ENCODE peak calls at places on chromosomes 4 and X, in four cellular contexts. One of them, this sample, is unnamed.
A peak's percentile ranks its signal among the peaks of the same experiment; 100 is the strongest.

GRCh38 chr4:136329042-136329662 is 1203.1 kb downstream of the PCDH18 start:
- DNase-seq in testis: no peak
- DNase-seq in suprapubic skin: no peak
- DNase-seq in HCT116: no peak
- DNase-seq in this sample: no peak

GRCh38 chrX:93538575-93538974 is 134.8 kb downstream of the NAP1L3 start:
- DNase-seq in testis: no peak
- DNase-seq in suprapubic skin: no peak
- DNase-seq in HCT116: no peak
- DNase-seq in this sample: no peak

GRCh38 chrX:2502120-2502667 is 1.4 kb upstream of the DHRSX start:
- DNase-seq in testis: no peak
- DNase-seq in suprapubic skin: no peak
- DNase-seq in HCT116: no peak
- DNase-seq in this sample: no peak

GRCh38 chrX:69189972-69190371 is 24.7 kb upstream of the PJA1 start:
- DNase-seq in testis: peak; percentile 56
- DNase-seq in suprapubic skin: no peak
- DNase-seq in HCT116: no peak
- DNase-seq in this sample: peak; percentile 43

GRCh38 chr4:156118821-156119220 is 165.2 kb upstream of the CTSO start:
- DNase-seq in testis: no peak
- DNase-seq in suprapubic skin: no peak
- DNase-seq in HCT116: no peak
- DNase-seq in this sample: no peak

GRCh38 chr4:2933566-2934076 is 29.6 kb downstream of the NOP14 start:
- DNase-seq in testis: no peak
- DNase-seq in suprapubic skin: peak; percentile 83
- DNase-seq in HCT116: no peak
- DNase-seq in this sample: peak; percentile 54

GRCh38 chrX:96004386-96004785 is 680.3 kb upstream of the DIAPH2 start:
- DNase-seq in testis: no peak
- DNase-seq in suprapubic skin: no peak
- DNase-seq in HCT116: no peak
- DNase-seq in this sample: no peak

GRCh38 chr4:52577285-52577968 is 81.7 kb downstream of the USP46 start:
- DNase-seq in testis: no peak
- DNase-seq in suprapubic skin: no peak
- DNase-seq in HCT116: no peak
- DNase-seq in this sample: no peak

GRCh38 chr4:179164642-179165338 is 1722.6 kb upstream of the AGA start:
- DNase-seq in testis: no peak
- DNase-seq in suprapubic skin: no peak
- DNase-seq in HCT116: no peak
- DNase-seq in this sample: no peak

GRCh38 chrX:49001521-49002090 is 458 bp downstream of the GRIPAP1 start:
- DNase-seq in testis: peak; percentile 65
- DNase-seq in suprapubic skin: no peak
- DNase-seq in HCT116: peak; percentile 7
- DNase-seq in this sample: peak; percentile 29

GRCh38 chr4:82825425-82825824 is 26.8 kb upstream of the SCD5 start:
- DNase-seq in testis: no peak
- DNase-seq in suprapubic skin: no peak
- DNase-seq in HCT116: no peak
- DNase-seq in this sample: no peak

GRCh38 chrX:10761447-10761846 is 141.1 kb upstream of the MID1 start:
- DNase-seq in testis: no peak
- DNase-seq in suprapubic skin: no peak
- DNase-seq in HCT116: no peak
- DNase-seq in this sample: no peak

GRCh38 chr4:95091272-95091671 is 333.5 kb downstream of the BMPR1B start:
- DNase-seq in testis: no peak
- DNase-seq in suprapubic skin: no peak
- DNase-seq in HCT116: no peak
- DNase-seq in this sample: peak; percentile 20

GRCh38 chrX:137945470-137945869 is 379.5 kb downstream of the ZIC3 start:
- DNase-seq in testis: no peak
- DNase-seq in suprapubic skin: no peak
- DNase-seq in HCT116: no peak
- DNase-seq in this sample: no peak

GRCh38 chr4:31918891-31919290 is 1198.7 kb downstream of the PCDH7 start:
- DNase-seq in testis: no peak
- DNase-seq in suprapubic skin: no peak
- DNase-seq in HCT116: no peak
- DNase-seq in this sample: no peak

GRCh38 chr4:163748474-163748873 is 254.0 kb downstream of the TMA16 start:
- DNase-seq in testis: no peak
- DNase-seq in suprapubic skin: no peak
- DNase-seq in HCT116: no peak
- DNase-seq in this sample: no peak

GRCh38 chr4:26242451-26242850 is 78.4 kb upstream of the RBPJ start:
- DNase-seq in testis: no peak
- DNase-seq in suprapubic skin: no peak
- DNase-seq in HCT116: no peak
- DNase-seq in this sample: no peak

GRCh38 chr4:150573534-150573933 is 8.4 kb upstream of the MAB21L2 start:
- DNase-seq in testis: no peak
- DNase-seq in suprapubic skin: no peak
- DNase-seq in HCT116: no peak
- DNase-seq in this sample: no peak

GRCh38 chrX:72307646-72308051 is 1.9 kb upstream of the CITED1 start:
- DNase-seq in testis: no peak
- DNase-seq in suprapubic skin: no peak
- DNase-seq in HCT116: no peak
- DNase-seq in this sample: no peak

GRCh38 chrX:149040873-149041535 is 464.1 kb downstream of the IDS start:
- DNase-seq in testis: no peak
- DNase-seq in suprapubic skin: no peak
- DNase-seq in HCT116: no peak
- DNase-seq in this sample: no peak

GRCh38 chr4:154076921-154077320 is 288.0 kb upstream of the SFRP2 start:
- DNase-seq in testis: no peak
- DNase-seq in suprapubic skin: no peak
- DNase-seq in HCT116: no peak
- DNase-seq in this sample: no peak

GRCh38 chr4:150971901-150972300 is 43.2 kb downstream of the LRBA start:
- DNase-seq in testis: no peak
- DNase-seq in suprapubic skin: no peak
- DNase-seq in HCT116: no peak
- DNase-seq in this sample: no peak

GRCh38 chr4:153785830-153786721 is 2.8 kb downstream of the SFRP2 start:
- DNase-seq in testis: no peak
- DNase-seq in suprapubic skin: no peak
- DNase-seq in HCT116: peak; percentile 26
- DNase-seq in this sample: no peak

GRCh38 chr4:183241322-183241640 is 78.8 kb downstream of the CLDN22 start:
- DNase-seq in testis: no peak
- DNase-seq in suprapubic skin: no peak
- DNase-seq in HCT116: peak; percentile 69
- DNase-seq in this sample: no peak

GRCh38 chrX:43882294-43882681 is at the start of gene MAOB:
- DNase-seq in testis: peak; percentile 27
- DNase-seq in suprapubic skin: no peak
- DNase-seq in HCT116: no peak
- DNase-seq in this sample: peak; percentile 53

GRCh38 chrX:1224954-1225353 is 12.5 kb upstream of the CRLF2 start:
- DNase-seq in testis: no peak
- DNase-seq in suprapubic skin: no peak
- DNase-seq in HCT116: no peak
- DNase-seq in this sample: no peak

GRCh38 chr4:81490761-81491160 is 19.1 kb upstream of the RASGEF1B start:
- DNase-seq in testis: no peak
- DNase-seq in suprapubic skin: no peak
- DNase-seq in HCT116: no peak
- DNase-seq in this sample: no peak

GRCh38 chr4:6673660-6674499 is 19.8 kb upstream of the S100P start:
- DNase-seq in testis: peak; percentile 95
- DNase-seq in suprapubic skin: peak; percentile 97
- DNase-seq in HCT116: peak; percentile 94
- DNase-seq in this sample: peak; percentile 95

GRCh38 chr4:6671648-6672047 is 22.0 kb upstream of the S100P start:
- DNase-seq in testis: no peak
- DNase-seq in suprapubic skin: no peak
- DNase-seq in HCT116: no peak
- DNase-seq in this sample: no peak

GRCh38 chr4:6672131-6672530 is 21.5 kb upstream of the S100P start:
- DNase-seq in testis: no peak
- DNase-seq in suprapubic skin: peak; percentile 51
- DNase-seq in HCT116: no peak
- DNase-seq in this sample: no peak

GRCh38 chr4:6676722-6677558 is 16.7 kb upstream of the S100P start:
- DNase-seq in testis: no peak
- DNase-seq in suprapubic skin: no peak
- DNase-seq in HCT116: no peak
- DNase-seq in this sample: no peak

GRCh38 chr4:6674500-6675149 is 19.1 kb upstream of the S100P start:
- DNase-seq in testis: peak; percentile 40
- DNase-seq in suprapubic skin: no peak
- DNase-seq in HCT116: peak; percentile 63
- DNase-seq in this sample: no peak
- TF ChIP-seq CTCF in testis: no peak
- TF ChIP-seq CTCF in suprapubic skin: peak; percentile 6
- TF ChIP-seq CTCF in HCT116: peak; percentile 60
- TF ChIP-seq CTCF in this sample: no peak

GRCh38 chrX:52839137-52839536 is 28.1 kb downstream of the XAGE5 start:
- DNase-seq in testis: no peak
- DNase-seq in suprapubic skin: no peak
- DNase-seq in HCT116: no peak
- DNase-seq in this sample: no peak
- TF ChIP-seq POLR2A in testis: no peak
- TF ChIP-seq POLR2A in suprapubic skin: no peak
- TF ChIP-seq POLR2A in HCT116: no peak
- TF ChIP-seq POLR2A in this sample: no peak

DNA sequence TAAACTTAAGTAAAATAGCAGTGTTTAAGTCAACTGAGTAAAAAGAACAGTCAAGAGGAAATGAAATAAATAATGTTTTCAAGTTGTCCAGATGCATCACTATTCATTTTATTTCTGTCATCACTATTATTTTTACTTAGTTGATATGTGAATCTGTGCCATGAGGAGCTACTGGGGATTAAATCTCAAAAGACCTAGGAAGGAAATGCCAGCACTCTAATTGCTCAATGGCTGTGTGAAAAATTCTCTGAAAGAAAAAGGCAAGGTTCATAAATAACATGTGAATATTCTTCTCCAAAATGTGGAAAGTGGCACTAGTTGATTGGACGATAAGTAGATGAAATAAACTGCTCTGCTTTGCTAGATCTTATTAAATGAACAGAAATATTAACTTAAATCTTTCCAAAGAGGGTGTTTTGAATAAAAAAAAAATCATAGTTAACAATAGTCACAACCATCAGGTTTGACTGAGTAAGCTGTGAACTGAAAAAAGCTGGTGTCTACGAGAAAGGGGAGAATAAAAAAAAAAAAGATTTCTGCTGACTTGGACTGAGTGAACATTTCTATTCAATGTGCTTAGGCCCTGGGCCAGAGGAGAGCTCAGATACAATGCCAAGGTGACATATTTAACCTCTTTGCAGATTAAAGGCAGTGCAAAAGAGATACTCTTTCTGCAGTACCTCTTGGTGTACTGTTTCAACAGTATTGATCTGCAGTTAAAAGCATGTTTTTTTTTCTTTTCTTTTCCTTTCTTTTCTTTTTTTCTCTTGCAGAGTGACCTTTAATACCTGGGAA is 1.5 kb downstream of the SPARCL1 start:
- DNase-seq in testis: peak; percentile 42
- DNase-seq in suprapubic skin: no peak
- DNase-seq in HCT116: no peak
- DNase-seq in this sample: no peak
- H3K4me3 ChIP-seq in testis: peak overlapping the region; percentile 52
- H3K4me3 ChIP-seq in suprapubic skin: peak overlapping the region; percentile 43
- H3K4me3 ChIP-seq in HCT116: no peak overlapping the region
- H3K4me3 ChIP-seq in this sample: peak overlapping the region; percentile 39

DNA sequence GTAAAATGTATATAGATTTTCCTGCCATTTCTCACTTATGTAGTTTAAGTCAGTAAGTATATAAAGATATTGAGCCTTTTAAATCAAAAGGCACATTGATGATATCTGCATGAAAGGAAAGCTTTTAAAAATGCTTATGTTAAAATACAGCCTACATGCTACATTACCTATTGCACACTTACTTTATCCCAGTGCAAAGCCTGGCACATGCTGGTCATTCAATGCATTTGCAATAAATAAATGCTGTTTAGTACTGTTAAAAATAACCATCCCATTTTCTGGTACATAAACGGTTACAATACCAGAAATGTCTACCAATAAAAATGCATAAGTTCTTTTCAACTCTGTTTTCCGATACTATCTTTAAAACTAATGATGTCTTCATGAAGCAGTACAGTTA is 22.1 kb upstream of the SPATA4 start:
- DNase-seq in testis: no peak
- DNase-seq in suprapubic skin: no peak
- DNase-seq in HCT116: no peak
- DNase-seq in this sample: no peak
- TF ChIP-seq CTCF in testis: no peak
- TF ChIP-seq CTCF in suprapubic skin: no peak
- TF ChIP-seq CTCF in HCT116: no peak
- TF ChIP-seq CTCF in this sample: no peak